ENCODE peak calls at places on chromosomes 7 and 10, in four cellular contexts. C is K562, T is HepG2, E is GM12878. K is an unnamed sample.

GRCh38 chr7:1770331-1770730 is 100.3 kb downstream of the ELFN1 start:
- DNase-seq in E (no peak), C (no peak), T (no peak), K (no peak)

GRCh38 chr7:40726559-40726958 is 591.8 kb downstream of the SUGCT start:
- DNase-seq in C (no peak), T (no peak), E (no peak), K (no peak)

GRCh38 chr7:36683111-36683510 is 41.2 kb downstream of the AOAH start:
- DNase-seq in C (no peak), E (no peak), T (no peak), K (no peak)

GRCh38 chr7:98168181-98168903 is 42.9 kb upstream of the BHLHA15 start:
- DNase-seq in E (peak), T (peak), C (peak), K (peak)

GRCh38 chr10:30883751-30884150 is 147.9 kb downstream of the ZNF438 start:
- DNase-seq in E (no peak), T (no peak), C (no peak), K (no peak)

GRCh38 chr10:48437546-48437945 is 131.1 kb downstream of the MAPK8 start:
- DNase-seq in E (no peak), C (no peak), T (no peak), K (no peak)

GRCh38 chr10:76454539-76455137 is 1023.2 kb downstream of the LRMDA start:
- DNase-seq in C (no peak), E (no peak), T (no peak), K (no peak)

GRCh38 chr7:2168612-2169312 is 64.0 kb downstream of the MAD1L1 start:
- DNase-seq in T (no peak), E (no peak), C (no peak), K (no peak)

GRCh38 chr7:77427996-77428603 is 12.0 kb upstream of the GSAP start:
- DNase-seq in E (no peak), C (no peak), T (no peak), K (no peak)

GRCh38 chr7:42017356-42017986 is 219.5 kb downstream of the GLI3 start:
- DNase-seq in E (no peak), T (no peak), C (no peak), K (no peak)

GRCh38 chr10:513393-513792 is 176.1 kb downstream of the DIP2C start:
- DNase-seq in T (no peak), C (no peak), E (peak), K (no peak)

GRCh38 chr10:22476601-22477364 is 131.5 kb downstream of the SPAG6 start:
- DNase-seq in T (no peak), C (no peak), E (no peak), K (peak)

GRCh38 chr7:155201325-155202087 is 96.2 kb upstream of the INSIG1 start:
- DNase-seq in E (no peak), C (no peak), T (no peak), K (no peak)

DNA sequence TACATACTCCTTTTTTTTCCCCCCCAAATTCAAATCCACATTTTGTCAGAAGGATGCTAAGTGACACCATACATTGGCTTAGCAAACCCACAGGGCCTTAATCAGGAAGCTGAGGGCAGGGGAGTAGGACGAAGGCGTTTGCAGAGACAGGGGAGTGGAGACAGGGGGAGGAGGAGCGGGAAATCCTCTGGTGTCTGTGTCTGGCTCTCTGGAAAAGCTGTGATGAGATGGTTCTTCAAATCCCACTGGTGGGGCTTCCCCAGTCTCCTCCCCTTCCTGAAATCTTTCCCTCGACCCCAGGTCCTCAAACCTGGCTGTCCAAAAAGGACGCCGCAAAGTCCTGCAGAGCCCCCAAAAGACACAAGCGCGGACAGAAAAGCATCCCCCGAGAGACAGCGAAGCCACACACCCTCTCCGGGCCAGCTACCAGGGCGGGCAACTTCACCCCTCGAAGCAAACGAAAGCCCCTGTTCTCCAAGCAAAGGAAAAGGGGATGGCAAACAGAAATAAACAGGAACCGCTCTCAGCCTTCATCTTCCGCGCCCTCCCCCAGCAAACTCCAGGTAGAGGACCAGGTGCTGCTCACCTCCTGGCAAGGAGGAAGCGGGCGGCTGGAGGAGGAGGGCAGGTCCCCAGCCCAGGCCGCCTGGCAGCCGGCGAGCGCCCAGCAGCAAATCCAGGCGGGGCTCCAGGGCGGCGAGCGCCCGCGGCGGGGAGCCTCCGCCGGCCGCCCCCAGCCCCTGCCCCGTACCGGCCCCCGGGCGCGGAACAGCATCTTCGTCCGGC is 522 bp downstream of the ELAPOR2 start:
- DNase-seq in E (no peak), C (peak), T (no peak), K (peak)
- TF ChIP-seq SP1 in E (no peak), C (no peak), T (no peak), K (no peak)

GRCh38 chr7:67754651-67755050 is 758.0 kb downstream of the TYW1 start:
- DNase-seq in C (no peak), T (no peak), E (no peak), K (no peak)

GRCh38 chr7:67758551-67758950 is 761.9 kb downstream of the TYW1 start:
- DNase-seq in T (no peak), E (no peak), C (no peak), K (no peak)

GRCh38 chr7:67753891-67754290 is 757.3 kb downstream of the TYW1 start:
- DNase-seq in C (no peak), E (no peak), T (peak), K (no peak)
- TF ChIP-seq YY1 in C (no peak), E (no peak), T (no peak), K (no peak)

DNA sequence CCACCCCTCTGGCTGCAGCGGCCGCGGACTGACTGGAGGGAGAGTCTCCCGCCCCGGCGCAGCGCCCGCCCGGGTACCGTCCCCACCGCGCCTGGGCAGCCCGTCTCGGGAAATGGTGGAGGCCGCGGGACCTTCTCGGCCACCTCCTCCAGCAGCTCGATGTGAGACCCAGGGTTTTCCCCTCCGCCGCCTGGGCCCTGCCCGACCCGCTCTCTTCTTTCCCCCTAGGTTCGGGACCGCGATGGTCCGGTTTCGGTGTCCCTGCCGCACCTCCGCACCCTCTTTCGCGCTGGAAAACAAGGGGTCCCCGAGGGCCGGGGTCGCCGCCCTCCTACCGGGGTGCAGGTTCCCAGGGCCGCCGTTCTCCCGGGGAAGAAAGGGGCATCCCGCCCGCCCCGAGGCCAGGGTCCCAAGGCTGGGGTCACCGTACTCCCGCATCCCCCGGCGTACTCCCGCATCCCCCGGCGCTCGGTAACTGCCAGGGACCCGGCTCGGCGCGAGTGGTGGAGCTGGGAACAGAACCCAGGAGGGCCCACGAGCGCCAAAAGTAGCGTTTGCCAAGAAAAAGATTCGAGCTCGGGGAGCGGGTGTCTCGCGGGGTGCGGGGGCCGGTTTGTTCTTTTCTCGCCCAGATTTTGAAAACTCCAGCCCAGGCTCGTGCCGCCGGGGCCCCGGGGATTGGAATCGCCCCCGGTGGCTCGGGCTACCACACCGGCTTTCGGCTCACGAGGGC is 3.4 kb downstream of the TNRC18 start:
- DNase-seq in T (no peak), E (no peak), C (peak), K (no peak)
- TF ChIP-seq KDM1A in T (no peak), E (no peak), C (no peak), K (no peak)

DNA sequence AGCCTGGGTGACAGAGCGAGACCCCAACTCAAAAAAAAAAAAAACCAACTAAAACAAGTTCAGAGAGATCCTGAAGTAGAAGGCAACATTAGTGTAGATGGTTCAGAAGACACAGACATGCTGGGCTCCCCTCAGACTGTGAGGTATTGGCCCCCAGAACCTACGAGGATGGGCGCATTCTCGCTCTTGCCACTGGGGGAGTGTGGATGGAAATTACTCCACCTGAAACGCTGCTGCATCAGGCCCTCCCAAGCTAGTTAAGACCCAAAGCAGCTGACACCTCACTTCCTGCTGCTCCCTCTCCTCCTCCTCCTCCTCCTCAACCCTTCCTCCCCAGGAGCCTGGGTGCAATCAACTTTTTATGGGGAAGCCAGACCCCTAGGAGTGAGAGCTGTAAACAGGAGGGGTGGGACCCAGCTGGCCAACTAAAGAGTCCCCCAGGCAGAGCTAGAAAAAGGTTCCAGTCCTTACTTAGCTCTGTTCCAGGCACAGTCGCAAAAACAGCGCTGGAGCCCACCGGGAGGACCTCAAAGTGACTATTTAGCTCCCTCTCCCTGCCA is 7.4 kb downstream of the SH3PXD2A start:
- DNase-seq in E (no peak), C (no peak), T (peak), K (no peak)
- TF ChIP-seq SP1 in E (no peak), C (no peak), T (no peak), K (no peak)

GRCh38 chr10:114025610-114026130 is 18.0 kb upstream of the ADRB1 start:
- DNase-seq in T (no peak), E (no peak), C (no peak), K (no peak)

GRCh38 chr10:114027951-114028350 is 15.7 kb upstream of the ADRB1 start:
- DNase-seq in C (no peak), T (no peak), E (no peak), K (no peak)

GRCh38 chr10:114027041-114027394 is 16.6 kb upstream of the ADRB1 start:
- DNase-seq in E (no peak), C (no peak), T (no peak), K (no peak)

GRCh38 chr10:114024876-114025609 is 18.6 kb upstream of the ADRB1 start:
- DNase-seq in C (no peak), T (no peak), E (peak), K (no peak)

GRCh38 chr10:114026189-114027040 is 17.3 kb upstream of the ADRB1 start:
- DNase-seq in T (peak), C (no peak), E (peak), K (no peak)
- TF ChIP-seq YY1 in T (no peak), C (no peak), E (no peak), K (no peak)

K was measured in H1.